ENCODE peak calls at places on chromosome 20, in six cellular contexts. Z, F, V, S, K and L are unnamed samples.

GRCh38 chr20:62063601-62063980 is 2.1 kb downstream of the TAF4 start:
- DNase-seq in Z (no peak), F (no peak), V (no peak), S (no peak), K (no peak), L (no peak)

GRCh38 chr20:52484438-52484837 is 292.9 kb upstream of the ZFP64 start:
- DNase-seq in Z (no peak), F (no peak), V (no peak), S (no peak), K (no peak), L (no peak)

GRCh38 chr20:59121714-59122376 is 41.8 kb upstream of the ZNF831 start:
- DNase-seq in Z (no peak), F (no peak), V (no peak), S (no peak), K (no peak), L (no peak)

GRCh38 chr20:6714202-6714800 is 53.2 kb upstream of the BMP2 start:
- DNase-seq in Z (no peak), F (no peak), V (no peak), S (no peak), K (no peak), L (no peak)

GRCh38 chr20:37526238-37526838 is 1.3 kb downstream of the BLCAP start:
- DNase-seq in Z (no peak), F (no peak), V (no peak), S (no peak), K (no peak), L (no peak)

GRCh38 chr20:24492031-24492607 is 22.7 kb downstream of the SYNDIG1 start:
- DNase-seq in Z (no peak), F (no peak), V (no peak), S (no peak), K (no peak), L (no peak)

GRCh38 chr20:31869942-31870702 is at the start of the genes DUSP15 and TTLL9:
- DNase-seq in Z (no peak), F (no peak), V (no peak), S (no peak), K (peak), L (no peak)

GRCh38 chr20:33803921-33804337 is 7.2 kb upstream of the CHMP4B start:
- DNase-seq in Z (no peak), F (no peak), V (no peak), S (no peak), K (no peak), L (no peak)

GRCh38 chr20:1968958-1969357 is 24.9 kb downstream of the PDYN start:
- DNase-seq in Z (no peak), F (no peak), V (no peak), S (no peak), K (no peak), L (no peak)

GRCh38 chr20:50007369-50007768 is 24.6 kb downstream of the SNAI1 start:
- DNase-seq in Z (no peak), F (no peak), V (no peak), S (no peak), K (no peak), L (no peak)

GRCh38 chr20:24959591-24960301 is 10.7 kb downstream of the CST7 start:
- DNase-seq in Z (no peak), F (no peak), V (no peak), S (no peak), K (no peak), L (no peak)

GRCh38 chr20:5211803-5212714 is 85.3 kb downstream of the CDS2 start:
- DNase-seq in Z (no peak), F (no peak), V (no peak), S (no peak), K (no peak), L (no peak)

GRCh38 chr20:52031574-52032303 is 159.8 kb downstream of the ZFP64 start:
- DNase-seq in Z (no peak), F (no peak), V (no peak), S (no peak), K (no peak), L (no peak)

GRCh38 chr20:51062065-51062464 is 39.2 kb upstream of the KCNG1 start:
- DNase-seq in Z (no peak), F (peak), V (no peak), S (no peak), K (no peak), L (no peak)

GRCh38 chr20:4633780-4634179 is 87.9 kb upstream of the PRND start:
- DNase-seq in Z (no peak), F (no peak), V (no peak), S (no peak), K (no peak), L (no peak)

GRCh38 chr20:62664316-62664971 is 22.1 kb downstream of the SLCO4A1 start:
- DNase-seq in Z (no peak), F (no peak), V (no peak), S (no peak), K (no peak), L (no peak)

GRCh38 chr20:24998631-24999445 is 6.3 kb upstream of the APMAP start:
- DNase-seq in Z (no peak), F (no peak), V (no peak), S (no peak), K (no peak), L (no peak)

GRCh38 chr20:33647603-33648395 is 14.3 kb upstream of the C20orf144 start:
- DNase-seq in Z (peak), F (no peak), V (no peak), S (peak), K (no peak), L (peak)

GRCh38 chr20:10225439-10226080 is 6.9 kb downstream of the SNAP25 start:
- DNase-seq in Z (no peak), F (no peak), V (no peak), S (no peak), K (no peak), L (no peak)

GRCh38 chr20:6613280-6613861 is 154.1 kb upstream of the BMP2 start:
- DNase-seq in Z (no peak), F (no peak), V (no peak), S (no peak), K (no peak), L (no peak)

GRCh38 chr20:39717976-39718375 is 755.8 kb downstream of the DHX35 start:
- DNase-seq in Z (no peak), F (no peak), V (no peak), S (no peak), K (no peak), L (no peak)

GRCh38 chr20:49705358-49705757 is 8.3 kb downstream of the B4GALT5 start:
- DNase-seq in Z (no peak), F (no peak), V (no peak), S (no peak), K (no peak), L (no peak)

GRCh38 chr20:2932497-2932896 is 59.2 kb downstream of the PTPRA start:
- DNase-seq in Z (no peak), F (no peak), V (no peak), S (no peak), K (no peak), L (no peak)

GRCh38 chr20:58225490-58226200 is 2.8 kb downstream of the ANKRD60 start:
- DNase-seq in Z (no peak), F (no peak), V (no peak), S (no peak), K (no peak), L (no peak)

GRCh38 chr20:3473944-3474343 is 3.1 kb downstream of the ATRN start:
- DNase-seq in Z (no peak), F (no peak), V (no peak), S (no peak), K (no peak), L (no peak)

GRCh38 chr20:42686057-42686456 is 503.6 kb downstream of the PTPRT start:
- DNase-seq in Z (no peak), F (no peak), V (no peak), S (no peak), K (no peak), L (no peak)

GRCh38 chr20:60463798-60464197 is 505.6 kb downstream of the CDH26 start:
- DNase-seq in Z (no peak), F (no peak), V (no peak), S (no peak), K (no peak), L (no peak)

GRCh38 chr20:34884260-34884659 is 7.8 kb downstream of the ACSS2 start:
- DNase-seq in Z (no peak), F (no peak), V (no peak), S (no peak), K (no peak), L (no peak)

GRCh38 chr20:38880952-38881735 is 45.1 kb upstream of the FAM83D start:
- DNase-seq in Z (no peak), F (no peak), V (no peak), S (no peak), K (peak), L (no peak)

GRCh38 chr20:63303095-63303666 is 10.2 kb downstream of the COL20A1 start:
- DNase-seq in Z (no peak), F (no peak), V (no peak), S (no peak), K (no peak), L (no peak)